ENCODE peak calls at places on chromosomes 5 and 9, in four cellular contexts. One of them, this sample, is unnamed.

GRCh38 chr5:52822437-52822836 is 34.7 kb downstream of the ITGA1 start:
- DNase-seq in neural progenitor cell: no peak
- DNase-seq in stomach: no peak
- DNase-seq in cardiac muscle cell: peak; percentile 53
- DNase-seq in this sample: no peak

GRCh38 chr9:7813030-7813429 is 13.5 kb upstream of the DMAC1 start:
- DNase-seq in neural progenitor cell: no peak
- DNase-seq in stomach: no peak
- DNase-seq in cardiac muscle cell: no peak
- DNase-seq in this sample: no peak

GRCh38 chr5:1769017-1769640 is 30.5 kb downstream of the MRPL36 start:
- DNase-seq in neural progenitor cell: no peak
- DNase-seq in stomach: no peak
- DNase-seq in cardiac muscle cell: no peak
- DNase-seq in this sample: no peak

GRCh38 chr9:93592389-93593021 is 16.1 kb downstream of the PHF2 start:
- DNase-seq in neural progenitor cell: no peak
- DNase-seq in stomach: no peak
- DNase-seq in cardiac muscle cell: no peak
- DNase-seq in this sample: no peak

GRCh38 chr5:131466171-131466766 is 168.8 kb downstream of the RAPGEF6 start:
- DNase-seq in neural progenitor cell: no peak
- DNase-seq in stomach: no peak
- DNase-seq in cardiac muscle cell: peak; percentile 42
- DNase-seq in this sample: no peak

GRCh38 chr5:180026725-180027448 is 44.7 kb downstream of the RNF130 start:
- DNase-seq in neural progenitor cell: no peak
- DNase-seq in stomach: no peak
- DNase-seq in cardiac muscle cell: no peak
- DNase-seq in this sample: no peak

GRCh38 chr5:34734321-34734720 is 78.2 kb downstream of the RAI14 start:
- DNase-seq in neural progenitor cell: no peak
- DNase-seq in stomach: no peak
- DNase-seq in cardiac muscle cell: peak; percentile 54
- DNase-seq in this sample: no peak

GRCh38 chr5:109739741-109740140 is 50.0 kb downstream of the MAN2A1 start:
- DNase-seq in neural progenitor cell: peak; percentile 29
- DNase-seq in stomach: no peak
- DNase-seq in cardiac muscle cell: peak; percentile 18
- DNase-seq in this sample: no peak

GRCh38 chr9:107624216-107624948 is 134.8 kb upstream of the KLF4 start:
- DNase-seq in neural progenitor cell: no peak
- DNase-seq in stomach: no peak
- DNase-seq in cardiac muscle cell: peak; percentile 33
- DNase-seq in this sample: no peak

GRCh38 chr5:6264394-6264793 is 114.0 kb downstream of the MED10 start:
- DNase-seq in neural progenitor cell: no peak
- DNase-seq in stomach: no peak
- DNase-seq in cardiac muscle cell: no peak
- DNase-seq in this sample: no peak

GRCh38 chr5:116354699-116355098 is 219.9 kb downstream of the SEMA6A start:
- DNase-seq in neural progenitor cell: no peak
- DNase-seq in stomach: no peak
- DNase-seq in cardiac muscle cell: no peak
- DNase-seq in this sample: no peak

GRCh38 chr9:110583237-110583636 is 3.7 kb upstream of the SVEP1 start:
- DNase-seq in neural progenitor cell: no peak
- DNase-seq in stomach: no peak
- DNase-seq in cardiac muscle cell: peak; percentile 68
- DNase-seq in this sample: no peak

GRCh38 chr9:99050292-99050911 is 54.5 kb upstream of the TGFBR1 start:
- DNase-seq in neural progenitor cell: no peak
- DNase-seq in stomach: no peak
- DNase-seq in cardiac muscle cell: no peak
- DNase-seq in this sample: no peak

GRCh38 chr5:140117523-140117922 is 3.6 kb downstream of the PURA start:
- DNase-seq in neural progenitor cell: no peak
- DNase-seq in stomach: no peak
- DNase-seq in cardiac muscle cell: no peak
- DNase-seq in this sample: no peak

GRCh38 chr9:36632892-36633291 is 60.2 kb downstream of the MELK start:
- DNase-seq in neural progenitor cell: peak; percentile 17
- DNase-seq in stomach: no peak
- DNase-seq in cardiac muscle cell: peak; percentile 60
- DNase-seq in this sample: peak; percentile 3

GRCh38 chr5:31049461-31049860 is 144.0 kb upstream of the CDH6 start:
- DNase-seq in neural progenitor cell: no peak
- DNase-seq in stomach: no peak
- DNase-seq in cardiac muscle cell: no peak
- DNase-seq in this sample: no peak

GRCh38 chr5:15620501-15620900 is 120.5 kb downstream of the FBXL7 start:
- DNase-seq in neural progenitor cell: no peak
- DNase-seq in stomach: no peak
- DNase-seq in cardiac muscle cell: peak; percentile 90
- DNase-seq in this sample: no peak

GRCh38 chr5:5638193-5638592 is 215.7 kb downstream of the ICE1 start:
- DNase-seq in neural progenitor cell: no peak
- DNase-seq in stomach: no peak
- DNase-seq in cardiac muscle cell: peak; percentile 27
- DNase-seq in this sample: no peak

GRCh38 chr5:1052076-1052475 is 43.5 kb downstream of the NKD2 start:
- DNase-seq in neural progenitor cell: no peak
- DNase-seq in stomach: no peak
- DNase-seq in cardiac muscle cell: no peak
- DNase-seq in this sample: no peak

GRCh38 chr5:42587056-42587723 is 164.0 kb downstream of the GHR start:
- DNase-seq in neural progenitor cell: no peak
- DNase-seq in stomach: no peak
- DNase-seq in cardiac muscle cell: no peak
- DNase-seq in this sample: no peak

GRCh38 chr5:151630088-151630487 is 39.0 kb upstream of the FAT2 start:
- DNase-seq in neural progenitor cell: no peak
- DNase-seq in stomach: no peak
- DNase-seq in cardiac muscle cell: no peak
- DNase-seq in this sample: no peak

GRCh38 chr9:81456431-81456970 is 232.8 kb downstream of the TLE1 start:
- DNase-seq in neural progenitor cell: no peak
- DNase-seq in stomach: no peak
- DNase-seq in cardiac muscle cell: peak; percentile 59
- DNase-seq in this sample: no peak

GRCh38 chr5:150633424-150633823 is 7.0 kb upstream of the SYNPO start:
- DNase-seq in neural progenitor cell: no peak
- DNase-seq in stomach: no peak
- DNase-seq in cardiac muscle cell: no peak
- DNase-seq in this sample: no peak

GRCh38 chr9:36878986-36879982 is 154.8 kb downstream of the PAX5 start:
- DNase-seq in neural progenitor cell: no peak
- DNase-seq in stomach: no peak
- DNase-seq in cardiac muscle cell: no peak
- DNase-seq in this sample: no peak

GRCh38 chr9:116030532-116030931 is 123.1 kb upstream of the PAPPA start:
- DNase-seq in neural progenitor cell: no peak
- DNase-seq in stomach: no peak
- DNase-seq in cardiac muscle cell: peak; percentile 29
- DNase-seq in this sample: no peak

GRCh38 chr9:78909566-78909965 is 612.6 kb downstream of the PSAT1 start:
- DNase-seq in neural progenitor cell: no peak
- DNase-seq in stomach: no peak
- DNase-seq in cardiac muscle cell: no peak
- DNase-seq in this sample: no peak

GRCh38 chr5:109485030-109485429 is 75.3 kb upstream of the PJA2 start:
- DNase-seq in neural progenitor cell: no peak
- DNase-seq in stomach: peak; percentile 82
- DNase-seq in cardiac muscle cell: peak; percentile 11
- DNase-seq in this sample: no peak

GRCh38 chr9:86352440-86353106 is 1.6 kb downstream of the TUT7 start:
- DNase-seq in neural progenitor cell: no peak
- DNase-seq in stomach: no peak
- DNase-seq in cardiac muscle cell: peak; percentile 36
- DNase-seq in this sample: no peak

GRCh38 chr9:115524467-115525059 is 406.6 kb upstream of the TNC start:
- DNase-seq in neural progenitor cell: peak; percentile 75
- DNase-seq in stomach: no peak
- DNase-seq in cardiac muscle cell: peak; percentile 84
- DNase-seq in this sample: no peak

GRCh38 chr5:24642022-24642421 is 2.8 kb downstream of the CDH10 start:
- DNase-seq in neural progenitor cell: peak; percentile 18
- DNase-seq in stomach: no peak
- DNase-seq in cardiac muscle cell: peak; percentile 12
- DNase-seq in this sample: no peak

GRCh38 chr9:22037954-22038690 is 29.0 kb upstream of the CDKN2B start:
- DNase-seq in neural progenitor cell: no peak
- DNase-seq in stomach: no peak
- DNase-seq in cardiac muscle cell: peak; percentile 64
- DNase-seq in this sample: no peak

GRCh38 chr5:54443264-54443663 is 12.2 kb upstream of the HSPB3 start:
- DNase-seq in neural progenitor cell: peak; percentile 51
- DNase-seq in stomach: no peak
- DNase-seq in cardiac muscle cell: peak; percentile 71
- DNase-seq in this sample: peak; percentile 57

GRCh38 chr5:50666261-50667078 is at the start of gene PARP8:
- DNase-seq in neural progenitor cell: peak; percentile 86
- DNase-seq in stomach: peak; percentile 51
- DNase-seq in cardiac muscle cell: peak; percentile 65
- DNase-seq in this sample: peak; percentile 40

GRCh38 chr9:131001021-131001420 is 8.0 kb upstream of the LAMC3 start:
- DNase-seq in neural progenitor cell: no peak
- DNase-seq in stomach: no peak
- DNase-seq in cardiac muscle cell: no peak
- DNase-seq in this sample: no peak

DNA sequence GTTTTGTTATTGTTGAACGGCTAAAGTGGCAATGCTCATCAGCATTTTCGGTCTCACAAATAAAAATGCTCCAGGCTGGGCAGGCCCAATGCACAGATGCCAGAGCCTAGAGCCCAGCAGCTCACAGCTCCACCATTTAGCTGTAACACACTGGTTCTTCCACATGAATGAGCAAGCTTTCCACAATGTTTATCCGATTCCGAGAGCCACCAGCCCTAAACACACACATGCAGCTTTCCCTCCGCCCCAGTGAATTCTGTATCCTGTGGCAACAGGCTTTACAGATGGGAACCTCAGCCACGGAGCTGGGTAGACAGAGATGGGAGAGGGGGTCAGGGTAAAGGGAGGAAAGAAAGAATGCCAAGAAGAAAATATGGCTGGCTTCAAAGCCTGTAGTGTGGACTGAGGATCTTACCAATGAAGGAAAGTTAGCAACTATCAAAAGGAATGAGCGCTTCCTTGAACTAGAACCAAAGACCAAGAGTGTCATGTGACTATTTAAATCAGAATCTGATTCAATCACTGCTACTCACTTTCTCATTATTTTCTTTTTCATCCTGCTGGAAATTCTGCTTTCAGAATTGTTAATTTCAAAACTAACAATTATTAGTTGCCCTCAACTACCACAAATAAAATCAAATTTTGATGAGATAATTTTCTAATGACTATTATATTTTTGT is 77.1 kb downstream of the MRPS27 start:
- DNase-seq in neural progenitor cell: peak; percentile 80
- DNase-seq in stomach: no peak
- DNase-seq in cardiac muscle cell: no peak
- DNase-seq in this sample: no peak
- H3K4me1 ChIP-seq in neural progenitor cell: peaks cover 92% of the 10 kb centered on the region
- H3K4me1 ChIP-seq in stomach: peaks cover 23% of the 10 kb centered on the region
- H3K4me1 ChIP-seq in cardiac muscle cell: peaks cover 41% of the 10 kb centered on the region
- H3K4me1 ChIP-seq in this sample: no peaks in the 10 kb centered on the region

GRCh38 chr9:114119242-114120191 is 20.4 kb upstream of the KIF12 start:
- DNase-seq in neural progenitor cell: no peak
- DNase-seq in stomach: no peak
- DNase-seq in cardiac muscle cell: no peak
- DNase-seq in this sample: no peak
- H3K4me3 ChIP-seq in neural progenitor cell: no peak overlapping the region
- H3K4me3 ChIP-seq in stomach: no peak overlapping the region
- H3K4me3 ChIP-seq in cardiac muscle cell: no peak overlapping the region
- H3K4me3 ChIP-seq in this sample: no peak overlapping the region

GRCh38 chr5:177483042-177483441 is 9.6 kb upstream of the DBN1 start:
- DNase-seq in neural progenitor cell: no peak
- DNase-seq in stomach: no peak
- DNase-seq in cardiac muscle cell: no peak
- DNase-seq in this sample: no peak

GRCh38 chr5:177479774-177480173 is 6.3 kb upstream of the DBN1 start:
- DNase-seq in neural progenitor cell: no peak
- DNase-seq in stomach: no peak
- DNase-seq in cardiac muscle cell: peak; percentile 71
- DNase-seq in this sample: no peak

GRCh38 chr5:177484902-177485549 is 11.6 kb upstream of the DBN1 start:
- DNase-seq in neural progenitor cell: no peak
- DNase-seq in stomach: no peak
- DNase-seq in cardiac muscle cell: no peak
- DNase-seq in this sample: no peak

GRCh38 chr5:177483994-177484901 is 10.8 kb upstream of the DBN1 start:
- DNase-seq in neural progenitor cell: no peak
- DNase-seq in stomach: no peak
- DNase-seq in cardiac muscle cell: no peak
- DNase-seq in this sample: no peak

GRCh38 chr5:177482359-177482795 is 8.9 kb upstream of the DBN1 start:
- DNase-seq in neural progenitor cell: no peak
- DNase-seq in stomach: no peak
- DNase-seq in cardiac muscle cell: no peak
- DNase-seq in this sample: no peak
- H3K4me1 ChIP-seq in neural progenitor cell: no peaks in the 10 kb centered on the region
- H3K4me1 ChIP-seq in stomach: peaks cover 15% of the 10 kb centered on the region
- H3K4me1 ChIP-seq in cardiac muscle cell: peaks cover 8% of the 10 kb centered on the region
- H3K4me1 ChIP-seq in this sample: no peaks in the 10 kb centered on the region

DNA sequence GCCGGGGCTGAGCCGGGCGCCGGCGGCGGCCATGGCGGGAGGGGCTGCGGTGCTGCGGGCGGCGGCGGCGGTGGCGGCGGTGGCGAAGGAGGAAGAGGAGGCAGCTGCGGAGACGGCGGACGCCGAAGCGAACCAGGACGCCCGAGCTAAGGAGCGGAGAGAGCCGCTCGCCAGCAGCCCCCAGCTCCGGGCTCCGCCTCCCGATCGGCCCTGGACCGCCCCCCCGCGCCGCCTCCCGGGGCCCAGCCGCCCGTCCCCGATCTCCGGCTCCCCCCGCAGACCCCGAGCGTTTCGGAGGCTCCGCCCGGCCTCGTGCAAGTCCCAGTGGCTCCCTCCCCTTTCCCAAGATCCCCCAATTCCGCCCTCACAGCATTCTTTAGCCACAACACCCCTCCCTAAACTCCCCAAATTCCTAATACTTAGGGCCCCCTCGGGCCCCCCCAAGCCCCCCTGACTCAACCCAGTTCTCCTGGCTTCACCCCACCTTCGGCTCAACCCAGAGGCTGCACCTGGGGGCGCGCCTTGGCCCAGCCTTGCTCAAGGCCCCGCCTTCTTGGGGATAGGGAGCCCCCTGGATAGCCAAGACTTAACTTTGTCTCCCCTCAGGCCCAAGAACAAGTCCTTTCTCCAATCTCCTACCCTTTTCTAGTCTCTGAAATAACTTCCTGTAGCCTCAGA is at the start of gene ASTN2:
- DNase-seq in neural progenitor cell: peak; percentile 68
- DNase-seq in stomach: no peak
- DNase-seq in cardiac muscle cell: peak; percentile 12
- DNase-seq in this sample: no peak
- H3K4me3 ChIP-seq in neural progenitor cell: peak within 1 kb of the TSS; percentile 65
- H3K4me3 ChIP-seq in stomach: peak within 1 kb of the TSS; percentile 65
- H3K4me3 ChIP-seq in cardiac muscle cell: peak within 1 kb of the TSS; percentile 41
- H3K4me3 ChIP-seq in this sample: peak within 1 kb of the TSS; percentile 26

This sample was measured in Caco-2.